ENCODE peak calls at places on chromosomes 3 and 15, in nine cellular contexts. One of them, this sample, is unnamed.
A peak's percentile ranks its signal among the peaks of the same experiment; 100 is the strongest.

GRCh38 chr15:101521563-101521962 is 32.1 kb upstream of the PCSK6 start:
- DNase-seq in naive thymus-derived CD8-positive, alpha-beta T cell: no peak
- DNase-seq in ureter: no peak
- DNase-seq in Daoy: no peak
- DNase-seq in mucosa of descending colon: no peak
- DNase-seq in CD4-positive, CD25-positive, alpha-beta regulatory T cell: no peak
- DNase-seq in midbrain: no peak
- DNase-seq in left cardiac atrium: no peak
- DNase-seq in IMR-90: no peak
- DNase-seq in this sample: no peak

GRCh38 chr3:11272913-11273574 is 847 bp downstream of the ATG7 start:
- DNase-seq in IMR-90: no peak
- DNase-seq in naive thymus-derived CD8-positive, alpha-beta T cell: no peak
- DNase-seq in CD4-positive, CD25-positive, alpha-beta regulatory T cell: no peak
- DNase-seq in left cardiac atrium: no peak
- DNase-seq in midbrain: no peak
- DNase-seq in Daoy: no peak
- DNase-seq in mucosa of descending colon: no peak
- DNase-seq in ureter: no peak
- DNase-seq in this sample: no peak

GRCh38 chr3:87468938-87469337 is 192.6 kb upstream of the POU1F1 start:
- DNase-seq in naive thymus-derived CD8-positive, alpha-beta T cell: no peak
- DNase-seq in left cardiac atrium: no peak
- DNase-seq in ureter: no peak
- DNase-seq in CD4-positive, CD25-positive, alpha-beta regulatory T cell: no peak
- DNase-seq in mucosa of descending colon: no peak
- DNase-seq in IMR-90: no peak
- DNase-seq in midbrain: no peak
- DNase-seq in Daoy: no peak
- DNase-seq in this sample: no peak

GRCh38 chr3:4996771-4997291 is 17.6 kb downstream of the BHLHE40 start:
- DNase-seq in mucosa of descending colon: no peak
- DNase-seq in CD4-positive, CD25-positive, alpha-beta regulatory T cell: no peak
- DNase-seq in midbrain: no peak
- DNase-seq in left cardiac atrium: no peak
- DNase-seq in Daoy: no peak
- DNase-seq in IMR-90: no peak
- DNase-seq in ureter: no peak
- DNase-seq in naive thymus-derived CD8-positive, alpha-beta T cell: no peak
- DNase-seq in this sample: no peak

GRCh38 chr3:138817685-138818084 is 17.0 kb downstream of the PIK3CB start:
- DNase-seq in naive thymus-derived CD8-positive, alpha-beta T cell: no peak
- DNase-seq in ureter: no peak
- DNase-seq in Daoy: no peak
- DNase-seq in CD4-positive, CD25-positive, alpha-beta regulatory T cell: no peak
- DNase-seq in left cardiac atrium: no peak
- DNase-seq in IMR-90: no peak
- DNase-seq in mucosa of descending colon: no peak
- DNase-seq in midbrain: no peak
- DNase-seq in this sample: no peak

GRCh38 chr3:187750513-187751123 is 5.3 kb upstream of the BCL6 start:
- DNase-seq in ureter: no peak
- DNase-seq in IMR-90: peak; percentile 20
- DNase-seq in naive thymus-derived CD8-positive, alpha-beta T cell: no peak
- DNase-seq in Daoy: no peak
- DNase-seq in midbrain: no peak
- DNase-seq in mucosa of descending colon: no peak
- DNase-seq in CD4-positive, CD25-positive, alpha-beta regulatory T cell: no peak
- DNase-seq in left cardiac atrium: no peak
- DNase-seq in this sample: no peak

GRCh38 chr3:46095307-46095706 is 68.0 kb upstream of the XCR1 start:
- DNase-seq in mucosa of descending colon: no peak
- DNase-seq in CD4-positive, CD25-positive, alpha-beta regulatory T cell: no peak
- DNase-seq in ureter: no peak
- DNase-seq in Daoy: no peak
- DNase-seq in naive thymus-derived CD8-positive, alpha-beta T cell: no peak
- DNase-seq in left cardiac atrium: no peak
- DNase-seq in IMR-90: no peak
- DNase-seq in midbrain: no peak
- DNase-seq in this sample: no peak

GRCh38 chr3:124634210-124635168 is 95.8 kb upstream of the UMPS start:
- DNase-seq in ureter: no peak
- DNase-seq in CD4-positive, CD25-positive, alpha-beta regulatory T cell: no peak
- DNase-seq in midbrain: no peak
- DNase-seq in Daoy: no peak
- DNase-seq in naive thymus-derived CD8-positive, alpha-beta T cell: no peak
- DNase-seq in IMR-90: no peak
- DNase-seq in left cardiac atrium: no peak
- DNase-seq in mucosa of descending colon: peak; percentile 69
- DNase-seq in this sample: no peak

GRCh38 chr3:15875016-15875689 is 77.4 kb upstream of the ANKRD28 start:
- DNase-seq in midbrain: no peak
- DNase-seq in CD4-positive, CD25-positive, alpha-beta regulatory T cell: no peak
- DNase-seq in left cardiac atrium: no peak
- DNase-seq in mucosa of descending colon: no peak
- DNase-seq in IMR-90: peak; percentile 91
- DNase-seq in ureter: no peak
- DNase-seq in naive thymus-derived CD8-positive, alpha-beta T cell: no peak
- DNase-seq in Daoy: peak; percentile 17
- DNase-seq in this sample: no peak

GRCh38 chr15:58065445-58066041 is at the start of gene ALDH1A2:
- DNase-seq in ureter: peak; percentile 46
- DNase-seq in CD4-positive, CD25-positive, alpha-beta regulatory T cell: no peak
- DNase-seq in Daoy: no peak
- DNase-seq in IMR-90: no peak
- DNase-seq in naive thymus-derived CD8-positive, alpha-beta T cell: peak; percentile 19
- DNase-seq in mucosa of descending colon: peak; percentile 52
- DNase-seq in midbrain: no peak
- DNase-seq in left cardiac atrium: peak; percentile 80
- DNase-seq in this sample: no peak

GRCh38 chr3:143366672-143367071 is 247.1 kb downstream of the CHST2 start:
- DNase-seq in left cardiac atrium: no peak
- DNase-seq in Daoy: no peak
- DNase-seq in ureter: no peak
- DNase-seq in mucosa of descending colon: no peak
- DNase-seq in midbrain: no peak
- DNase-seq in naive thymus-derived CD8-positive, alpha-beta T cell: no peak
- DNase-seq in CD4-positive, CD25-positive, alpha-beta regulatory T cell: no peak
- DNase-seq in IMR-90: no peak
- DNase-seq in this sample: no peak

GRCh38 chr15:81000144-81000625 is 538 bp upstream of the TLNRD1 start:
- DNase-seq in left cardiac atrium: no peak
- DNase-seq in midbrain: no peak
- DNase-seq in CD4-positive, CD25-positive, alpha-beta regulatory T cell: no peak
- DNase-seq in IMR-90: no peak
- DNase-seq in Daoy: no peak
- DNase-seq in mucosa of descending colon: no peak
- DNase-seq in naive thymus-derived CD8-positive, alpha-beta T cell: peak; percentile 19
- DNase-seq in ureter: no peak
- DNase-seq in this sample: no peak

GRCh38 chr3:127886276-127886862 is 28.7 kb upstream of the KBTBD12 start:
- DNase-seq in ureter: no peak
- DNase-seq in CD4-positive, CD25-positive, alpha-beta regulatory T cell: no peak
- DNase-seq in Daoy: no peak
- DNase-seq in naive thymus-derived CD8-positive, alpha-beta T cell: no peak
- DNase-seq in mucosa of descending colon: no peak
- DNase-seq in midbrain: no peak
- DNase-seq in IMR-90: no peak
- DNase-seq in left cardiac atrium: no peak
- DNase-seq in this sample: no peak

GRCh38 chr3:49132437-49133225 is at the start of gene LAMB2:
- DNase-seq in CD4-positive, CD25-positive, alpha-beta regulatory T cell: no peak
- DNase-seq in naive thymus-derived CD8-positive, alpha-beta T cell: no peak
- DNase-seq in left cardiac atrium: peak; percentile 81
- DNase-seq in Daoy: peak; percentile 70
- DNase-seq in IMR-90: peak; percentile 74
- DNase-seq in midbrain: peak; percentile 50
- DNase-seq in mucosa of descending colon: peak; percentile 72
- DNase-seq in ureter: peak; percentile 62
- DNase-seq in this sample: peak; percentile 31

GRCh38 chr3:97265237-97266005 is 451.0 kb downstream of the EPHA6 start:
- DNase-seq in CD4-positive, CD25-positive, alpha-beta regulatory T cell: no peak
- DNase-seq in Daoy: no peak
- DNase-seq in naive thymus-derived CD8-positive, alpha-beta T cell: no peak
- DNase-seq in midbrain: no peak
- DNase-seq in left cardiac atrium: no peak
- DNase-seq in ureter: no peak
- DNase-seq in mucosa of descending colon: no peak
- DNase-seq in IMR-90: no peak
- DNase-seq in this sample: no peak

GRCh38 chr15:66186049-66186825 is 67.3 kb downstream of the MEGF11 start:
- DNase-seq in naive thymus-derived CD8-positive, alpha-beta T cell: no peak
- DNase-seq in midbrain: no peak
- DNase-seq in left cardiac atrium: no peak
- DNase-seq in IMR-90: no peak
- DNase-seq in Daoy: peak; percentile 38
- DNase-seq in CD4-positive, CD25-positive, alpha-beta regulatory T cell: no peak
- DNase-seq in mucosa of descending colon: no peak
- DNase-seq in ureter: no peak
- DNase-seq in this sample: no peak

GRCh38 chr3:17686613-17687012 is 55.8 kb downstream of the TBC1D5 start:
- DNase-seq in naive thymus-derived CD8-positive, alpha-beta T cell: no peak
- DNase-seq in left cardiac atrium: no peak
- DNase-seq in ureter: no peak
- DNase-seq in mucosa of descending colon: no peak
- DNase-seq in Daoy: no peak
- DNase-seq in CD4-positive, CD25-positive, alpha-beta regulatory T cell: no peak
- DNase-seq in IMR-90: no peak
- DNase-seq in midbrain: peak; percentile 61
- DNase-seq in this sample: no peak

GRCh38 chr3:195078891-195079440 is 192.0 kb downstream of the XXYLT1 start:
- DNase-seq in mucosa of descending colon: no peak
- DNase-seq in IMR-90: no peak
- DNase-seq in ureter: no peak
- DNase-seq in naive thymus-derived CD8-positive, alpha-beta T cell: no peak
- DNase-seq in CD4-positive, CD25-positive, alpha-beta regulatory T cell: no peak
- DNase-seq in midbrain: no peak
- DNase-seq in Daoy: no peak
- DNase-seq in left cardiac atrium: peak; percentile 11
- DNase-seq in this sample: no peak

GRCh38 chr15:80567721-80568157 is 127.4 kb upstream of the ABHD17C start:
- DNase-seq in midbrain: peak; percentile 75
- DNase-seq in IMR-90: peak; percentile 89
- DNase-seq in ureter: peak; percentile 75
- DNase-seq in mucosa of descending colon: no peak
- DNase-seq in CD4-positive, CD25-positive, alpha-beta regulatory T cell: no peak
- DNase-seq in left cardiac atrium: peak; percentile 45
- DNase-seq in naive thymus-derived CD8-positive, alpha-beta T cell: no peak
- DNase-seq in Daoy: peak; percentile 72
- DNase-seq in this sample: peak; percentile 26

GRCh38 chr3:141738636-141739363 is 702 bp downstream of the RNF7 start:
- DNase-seq in naive thymus-derived CD8-positive, alpha-beta T cell: no peak
- DNase-seq in left cardiac atrium: no peak
- DNase-seq in CD4-positive, CD25-positive, alpha-beta regulatory T cell: peak; percentile 46
- DNase-seq in midbrain: no peak
- DNase-seq in Daoy: peak; percentile 49
- DNase-seq in ureter: no peak
- DNase-seq in mucosa of descending colon: peak; percentile 87
- DNase-seq in IMR-90: peak; percentile 64
- DNase-seq in this sample: no peak

GRCh38 chr3:166444336-166444735 is 607.1 kb upstream of the BCHE start:
- DNase-seq in midbrain: no peak
- DNase-seq in Daoy: no peak
- DNase-seq in IMR-90: peak; percentile 18
- DNase-seq in naive thymus-derived CD8-positive, alpha-beta T cell: no peak
- DNase-seq in CD4-positive, CD25-positive, alpha-beta regulatory T cell: no peak
- DNase-seq in left cardiac atrium: no peak
- DNase-seq in ureter: peak; percentile 44
- DNase-seq in mucosa of descending colon: no peak
- DNase-seq in this sample: no peak

GRCh38 chr3:30343861-30344260 is 262.5 kb upstream of the TGFBR2 start:
- DNase-seq in mucosa of descending colon: no peak
- DNase-seq in naive thymus-derived CD8-positive, alpha-beta T cell: no peak
- DNase-seq in Daoy: no peak
- DNase-seq in ureter: no peak
- DNase-seq in IMR-90: no peak
- DNase-seq in midbrain: no peak
- DNase-seq in left cardiac atrium: no peak
- DNase-seq in CD4-positive, CD25-positive, alpha-beta regulatory T cell: no peak
- DNase-seq in this sample: no peak

GRCh38 chr3:55690746-55691540 is 203.8 kb upstream of the WNT5A start:
- DNase-seq in left cardiac atrium: no peak
- DNase-seq in naive thymus-derived CD8-positive, alpha-beta T cell: no peak
- DNase-seq in midbrain: no peak
- DNase-seq in IMR-90: no peak
- DNase-seq in Daoy: no peak
- DNase-seq in CD4-positive, CD25-positive, alpha-beta regulatory T cell: no peak
- DNase-seq in mucosa of descending colon: no peak
- DNase-seq in ureter: peak; percentile 45
- DNase-seq in this sample: peak; percentile 21

GRCh38 chr15:61654918-61655317 is 405.3 kb downstream of the VPS13C start:
- DNase-seq in left cardiac atrium: peak; percentile 59
- DNase-seq in CD4-positive, CD25-positive, alpha-beta regulatory T cell: no peak
- DNase-seq in Daoy: no peak
- DNase-seq in ureter: peak; percentile 55
- DNase-seq in mucosa of descending colon: no peak
- DNase-seq in midbrain: no peak
- DNase-seq in naive thymus-derived CD8-positive, alpha-beta T cell: no peak
- DNase-seq in IMR-90: no peak
- DNase-seq in this sample: no peak

GRCh38 chr3:64084640-64085039 is 61.3 kb upstream of the PSMD6 start:
- DNase-seq in IMR-90: peak; percentile 91
- DNase-seq in naive thymus-derived CD8-positive, alpha-beta T cell: no peak
- DNase-seq in CD4-positive, CD25-positive, alpha-beta regulatory T cell: no peak
- DNase-seq in mucosa of descending colon: no peak
- DNase-seq in Daoy: peak; percentile 68
- DNase-seq in ureter: no peak
- DNase-seq in left cardiac atrium: no peak
- DNase-seq in midbrain: no peak
- DNase-seq in this sample: peak; percentile 100

GRCh38 chr3:165459924-165460540 is 263.8 kb upstream of the SLITRK3 start:
- DNase-seq in naive thymus-derived CD8-positive, alpha-beta T cell: no peak
- DNase-seq in CD4-positive, CD25-positive, alpha-beta regulatory T cell: no peak
- DNase-seq in IMR-90: no peak
- DNase-seq in mucosa of descending colon: no peak
- DNase-seq in Daoy: no peak
- DNase-seq in midbrain: no peak
- DNase-seq in ureter: no peak
- DNase-seq in left cardiac atrium: no peak
- DNase-seq in this sample: peak; percentile 63

GRCh38 chr3:184227481-184227935 is 1.9 kb upstream of the VWA5B2 start:
- DNase-seq in naive thymus-derived CD8-positive, alpha-beta T cell: peak; percentile 54
- DNase-seq in CD4-positive, CD25-positive, alpha-beta regulatory T cell: peak; percentile 56
- DNase-seq in Daoy: peak; percentile 62
- DNase-seq in mucosa of descending colon: no peak
- DNase-seq in left cardiac atrium: no peak
- DNase-seq in ureter: no peak
- DNase-seq in IMR-90: no peak
- DNase-seq in midbrain: no peak
- DNase-seq in this sample: no peak

GRCh38 chr3:177358085-177358967 is 161.0 kb upstream of the TBL1XR1 start:
- DNase-seq in IMR-90: peak; percentile 56
- DNase-seq in Daoy: peak; percentile 93
- DNase-seq in left cardiac atrium: peak; percentile 80
- DNase-seq in ureter: peak; percentile 73
- DNase-seq in mucosa of descending colon: peak; percentile 87
- DNase-seq in midbrain: peak; percentile 54
- DNase-seq in naive thymus-derived CD8-positive, alpha-beta T cell: no peak
- DNase-seq in CD4-positive, CD25-positive, alpha-beta regulatory T cell: peak; percentile 29
- DNase-seq in this sample: no peak

GRCh38 chr15:38193496-38193895 is 59.1 kb upstream of the SPRED1 start:
- DNase-seq in mucosa of descending colon: no peak
- DNase-seq in CD4-positive, CD25-positive, alpha-beta regulatory T cell: no peak
- DNase-seq in Daoy: no peak
- DNase-seq in naive thymus-derived CD8-positive, alpha-beta T cell: no peak
- DNase-seq in IMR-90: no peak
- DNase-seq in ureter: no peak
- DNase-seq in midbrain: no peak
- DNase-seq in left cardiac atrium: no peak
- DNase-seq in this sample: no peak

GRCh38 chr3:100089802-100090668 is 24.3 kb downstream of the FILIP1L start:
- DNase-seq in left cardiac atrium: no peak
- DNase-seq in ureter: no peak
- DNase-seq in naive thymus-derived CD8-positive, alpha-beta T cell: no peak
- DNase-seq in Daoy: peak; percentile 58
- DNase-seq in IMR-90: peak; percentile 69
- DNase-seq in mucosa of descending colon: no peak
- DNase-seq in midbrain: no peak
- DNase-seq in CD4-positive, CD25-positive, alpha-beta regulatory T cell: no peak
- DNase-seq in this sample: no peak

GRCh38 chr15:85897207-85897817 is 102.6 kb upstream of the KLHL25 start:
- DNase-seq in Daoy: no peak
- DNase-seq in mucosa of descending colon: no peak
- DNase-seq in IMR-90: no peak
- DNase-seq in midbrain: no peak
- DNase-seq in naive thymus-derived CD8-positive, alpha-beta T cell: no peak
- DNase-seq in CD4-positive, CD25-positive, alpha-beta regulatory T cell: no peak
- DNase-seq in ureter: no peak
- DNase-seq in left cardiac atrium: no peak
- DNase-seq in this sample: no peak